ENCODE peak calls at places on chromosomes 11 and 22, in eight cellular contexts. J is NCI-H460, O is Calu3, B is T follicular helper cell, U is cerebellar cortex, A is left lung, S is lower lobe of right lung, V is B cell. F is an unnamed sample.
A peak's percentile ranks its signal among the peaks of the same experiment; 100 is the strongest.

GRCh38 chr11:86799680-86800075 is 664 bp upstream of the PRSS23 start:
- DNase-seq in O (no peak), J (peak; percentile 51), V (no peak), B (no peak), U (peak; percentile 21), S (no peak), A (no peak), F (no peak)

GRCh38 chr11:88398372-88399140 is 61.0 kb upstream of the CTSC start:
- DNase-seq in U (no peak), B (no peak), A (no peak), S (no peak), V (no peak), J (peak; percentile 28), O (no peak), F (no peak)

GRCh38 chr11:26929806-26930517 is 64.0 kb upstream of the FIBIN start:
- DNase-seq in U (no peak), B (no peak), O (no peak), V (no peak), J (no peak), S (no peak), A (no peak), F (no peak)

GRCh38 chr11:111382451-111382850 is 3.4 kb upstream of the POU2AF1 start:
- DNase-seq in B (no peak), S (no peak), V (peak; percentile 27), A (no peak), U (no peak), J (no peak), O (no peak), F (no peak)

GRCh38 chr11:75718406-75719088 is 909 bp downstream of the MOGAT2 start:
- DNase-seq in O (no peak), B (no peak), J (no peak), A (no peak), S (no peak), U (no peak), V (no peak), F (no peak)

GRCh38 chr22:35569916-35570315 is 29.3 kb downstream of the RASD2 start:
- DNase-seq in O (no peak), S (no peak), U (no peak), A (no peak), B (no peak), V (no peak), J (no peak), F (no peak)

GRCh38 chr22:39492186-39492585 is 9.9 kb upstream of the MIEF1 start:
- DNase-seq in O (no peak), A (no peak), S (peak; percentile 19), B (no peak), U (no peak), J (no peak), V (no peak), F (no peak)

GRCh38 chr11:66722745-66723651 is 6.0 kb downstream of the SPTBN2 start:
- DNase-seq in U (no peak), J (no peak), V (no peak), O (no peak), S (no peak), A (no peak), B (no peak), F (no peak)

GRCh38 chr11:18727499-18728236 is 1.7 kb upstream of the IGSF22 start:
- DNase-seq in O (peak; percentile 57), U (peak; percentile 39), J (peak; percentile 20), A (no peak), V (peak; percentile 61), B (peak; percentile 28), S (no peak), F (no peak)

GRCh38 chr11:7605544-7605943 is 67.8 kb downstream of the CYB5R2 start:
- DNase-seq in A (no peak), J (no peak), B (no peak), O (peak; percentile 47), V (no peak), S (no peak), U (no peak), F (no peak)

GRCh38 chr11:64000026-64000739 is 13.9 kb downstream of the OTUB1 start:
- DNase-seq in S (peak; percentile 74), U (peak; percentile 74), O (no peak), J (no peak), B (peak; percentile 66), V (peak; percentile 89), A (peak; percentile 56), F (peak; percentile 62)

GRCh38 chr22:43622886-43623285 is 189.2 kb downstream of the EFCAB6 start:
- DNase-seq in A (no peak), O (no peak), U (no peak), B (no peak), S (no peak), V (no peak), J (no peak), F (no peak)

GRCh38 chr11:68965901-68966868 is 14.6 kb downstream of the MRGPRD start:
- DNase-seq in S (peak; percentile 29), A (peak; percentile 26), B (no peak), U (peak; percentile 82), J (no peak), O (no peak), V (no peak), F (no peak)

GRCh38 chr22:31504282-31504681 is 7.9 kb downstream of the SFI1 start:
- DNase-seq in V (no peak), B (no peak), O (no peak), S (no peak), J (no peak), A (no peak), U (no peak), F (no peak)

GRCh38 chr11:17588721-17589120 is 41.7 kb downstream of the OTOG start:
- DNase-seq in V (no peak), B (no peak), J (no peak), A (no peak), U (no peak), S (no peak), O (no peak), F (no peak)

GRCh38 chr11:97336064-97336463 is 946.3 kb downstream of the JRKL start:
- DNase-seq in J (no peak), B (no peak), V (no peak), S (no peak), O (no peak), U (no peak), A (no peak), F (no peak)

GRCh38 chr11:2376751-2377451 is at the start of gene CD81:
- DNase-seq in A (no peak), V (peak; percentile 82), U (peak; percentile 40), J (no peak), B (peak; percentile 58), S (peak; percentile 65), O (peak; percentile 55), F (no peak)

GRCh38 chr11:131763193-131763890 is 392.9 kb downstream of the NTM start:
- DNase-seq in V (no peak), U (peak; percentile 73), B (no peak), O (no peak), S (no peak), A (no peak), J (no peak), F (no peak)

GRCh38 chr22:26751217-26751616 is 93.8 kb downstream of the MIAT start:
- DNase-seq in O (no peak), V (no peak), U (peak; percentile 12), B (no peak), S (no peak), A (no peak), J (no peak), F (no peak)

GRCh38 chr22:30837531-30837930 is 131.0 kb downstream of the MORC2 start:
- DNase-seq in A (no peak), B (no peak), J (no peak), V (no peak), U (peak; percentile 79), S (no peak), O (no peak), F (no peak)

F was measured in CD14-positive monocyte.